ENCODE peak calls at places on chromosomes 13 and 19, in ten cellular contexts. One of them, this sample, is unnamed.
A peak's percentile ranks its signal among the peaks of the same experiment; 100 is the strongest.

GRCh38 chr13:22980936-22981335 is 199.8 kb upstream of the SGCG start:
- DNase-seq in ACHN: no peak
- DNase-seq in BJ: no peak
- DNase-seq in OCI-LY7: no peak
- DNase-seq in epithelial cell of prostate: no peak
- DNase-seq in activated T-cell treated with anti-CD3 and anti-CD28 coated beads for 1 hour: no peak
- DNase-seq in LHCN-M2: no peak
- DNase-seq in activated effector memory CD4-positive, alpha-beta T cell treated with anti-CD3 and anti-CD28 coated beads, Interleukin-2, amount 50 U/mL, for 16 hours: no peak
- DNase-seq in AG10803: no peak
- DNase-seq in nephron progenitor cell: no peak
- DNase-seq in this sample: no peak

GRCh38 chr19:52270266-52270885 is 989 bp downstream of the ZNF766 start:
- DNase-seq in activated T-cell treated with anti-CD3 and anti-CD28 coated beads for 1 hour: no peak
- DNase-seq in nephron progenitor cell: peak; percentile 6
- DNase-seq in ACHN: peak; percentile 16
- DNase-seq in LHCN-M2: peak; percentile 29
- DNase-seq in BJ: peak; percentile 1
- DNase-seq in activated effector memory CD4-positive, alpha-beta T cell treated with anti-CD3 and anti-CD28 coated beads, Interleukin-2, amount 50 U/mL, for 16 hours: no peak
- DNase-seq in OCI-LY7: no peak
- DNase-seq in epithelial cell of prostate: no peak
- DNase-seq in AG10803: peak; percentile 22
- DNase-seq in this sample: no peak

GRCh38 chr19:7789447-7789846 is 26.4 kb downstream of the CLEC4M start:
- DNase-seq in activated effector memory CD4-positive, alpha-beta T cell treated with anti-CD3 and anti-CD28 coated beads, Interleukin-2, amount 50 U/mL, for 16 hours: peak; percentile 71
- DNase-seq in BJ: no peak
- DNase-seq in AG10803: no peak
- DNase-seq in nephron progenitor cell: peak; percentile 56
- DNase-seq in OCI-LY7: peak; percentile 18
- DNase-seq in LHCN-M2: no peak
- DNase-seq in ACHN: no peak
- DNase-seq in activated T-cell treated with anti-CD3 and anti-CD28 coated beads for 1 hour: peak; percentile 34
- DNase-seq in epithelial cell of prostate: no peak
- DNase-seq in this sample: peak; percentile 7

GRCh38 chr19:8423821-8424223 is 10.7 kb downstream of the MARCHF2 start:
- DNase-seq in LHCN-M2: peak; percentile 98
- DNase-seq in BJ: peak; percentile 93
- DNase-seq in OCI-LY7: no peak
- DNase-seq in ACHN: peak; percentile 95
- DNase-seq in activated effector memory CD4-positive, alpha-beta T cell treated with anti-CD3 and anti-CD28 coated beads, Interleukin-2, amount 50 U/mL, for 16 hours: no peak
- DNase-seq in epithelial cell of prostate: peak; percentile 63
- DNase-seq in activated T-cell treated with anti-CD3 and anti-CD28 coated beads for 1 hour: no peak
- DNase-seq in nephron progenitor cell: peak; percentile 62
- DNase-seq in AG10803: peak; percentile 98
- DNase-seq in this sample: no peak

GRCh38 chr13:78030351-78030750 is 111.7 kb upstream of the EDNRB start:
- DNase-seq in LHCN-M2: no peak
- DNase-seq in BJ: no peak
- DNase-seq in AG10803: no peak
- DNase-seq in activated effector memory CD4-positive, alpha-beta T cell treated with anti-CD3 and anti-CD28 coated beads, Interleukin-2, amount 50 U/mL, for 16 hours: no peak
- DNase-seq in activated T-cell treated with anti-CD3 and anti-CD28 coated beads for 1 hour: no peak
- DNase-seq in OCI-LY7: no peak
- DNase-seq in epithelial cell of prostate: no peak
- DNase-seq in nephron progenitor cell: no peak
- DNase-seq in ACHN: no peak
- DNase-seq in this sample: no peak

GRCh38 chr13:21364357-21364756 is 94.7 kb downstream of the ZDHHC20 start:
- DNase-seq in AG10803: no peak
- DNase-seq in OCI-LY7: no peak
- DNase-seq in ACHN: no peak
- DNase-seq in BJ: no peak
- DNase-seq in activated effector memory CD4-positive, alpha-beta T cell treated with anti-CD3 and anti-CD28 coated beads, Interleukin-2, amount 50 U/mL, for 16 hours: no peak
- DNase-seq in epithelial cell of prostate: no peak
- DNase-seq in LHCN-M2: no peak
- DNase-seq in activated T-cell treated with anti-CD3 and anti-CD28 coated beads for 1 hour: no peak
- DNase-seq in nephron progenitor cell: no peak
- DNase-seq in this sample: no peak

GRCh38 chr19:46367434-46367833 is 20.5 kb downstream of the PPP5C start:
- DNase-seq in activated effector memory CD4-positive, alpha-beta T cell treated with anti-CD3 and anti-CD28 coated beads, Interleukin-2, amount 50 U/mL, for 16 hours: no peak
- DNase-seq in activated T-cell treated with anti-CD3 and anti-CD28 coated beads for 1 hour: no peak
- DNase-seq in nephron progenitor cell: peak; percentile 63
- DNase-seq in BJ: no peak
- DNase-seq in LHCN-M2: no peak
- DNase-seq in epithelial cell of prostate: no peak
- DNase-seq in ACHN: no peak
- DNase-seq in OCI-LY7: no peak
- DNase-seq in AG10803: no peak
- DNase-seq in this sample: no peak

GRCh38 chr13:101416181-101417042 is at the start of gene NALCN:
- DNase-seq in OCI-LY7: no peak
- DNase-seq in activated T-cell treated with anti-CD3 and anti-CD28 coated beads for 1 hour: no peak
- DNase-seq in nephron progenitor cell: peak; percentile 65
- DNase-seq in AG10803: no peak
- DNase-seq in activated effector memory CD4-positive, alpha-beta T cell treated with anti-CD3 and anti-CD28 coated beads, Interleukin-2, amount 50 U/mL, for 16 hours: no peak
- DNase-seq in BJ: no peak
- DNase-seq in ACHN: peak; percentile 13
- DNase-seq in epithelial cell of prostate: no peak
- DNase-seq in LHCN-M2: no peak
- DNase-seq in this sample: no peak

GRCh38 chr13:40236566-40237168 is 429.8 kb downstream of the FOXO1 start:
- DNase-seq in activated effector memory CD4-positive, alpha-beta T cell treated with anti-CD3 and anti-CD28 coated beads, Interleukin-2, amount 50 U/mL, for 16 hours: no peak
- DNase-seq in LHCN-M2: peak; percentile 60
- DNase-seq in nephron progenitor cell: no peak
- DNase-seq in AG10803: peak; percentile 53
- DNase-seq in OCI-LY7: no peak
- DNase-seq in BJ: no peak
- DNase-seq in activated T-cell treated with anti-CD3 and anti-CD28 coated beads for 1 hour: no peak
- DNase-seq in ACHN: no peak
- DNase-seq in epithelial cell of prostate: no peak
- DNase-seq in this sample: no peak

GRCh38 chr19:49799798-49800376 is 13.2 kb downstream of the FUZ start:
- DNase-seq in activated T-cell treated with anti-CD3 and anti-CD28 coated beads for 1 hour: no peak
- DNase-seq in OCI-LY7: peak; percentile 17
- DNase-seq in ACHN: no peak
- DNase-seq in BJ: no peak
- DNase-seq in nephron progenitor cell: no peak
- DNase-seq in activated effector memory CD4-positive, alpha-beta T cell treated with anti-CD3 and anti-CD28 coated beads, Interleukin-2, amount 50 U/mL, for 16 hours: no peak
- DNase-seq in epithelial cell of prostate: no peak
- DNase-seq in LHCN-M2: no peak
- DNase-seq in AG10803: no peak
- DNase-seq in this sample: no peak

GRCh38 chr13:111262281-111262680 is 58.2 kb upstream of the TEX29 start:
- DNase-seq in AG10803: no peak
- DNase-seq in OCI-LY7: no peak
- DNase-seq in ACHN: no peak
- DNase-seq in activated effector memory CD4-positive, alpha-beta T cell treated with anti-CD3 and anti-CD28 coated beads, Interleukin-2, amount 50 U/mL, for 16 hours: no peak
- DNase-seq in nephron progenitor cell: no peak
- DNase-seq in LHCN-M2: no peak
- DNase-seq in BJ: no peak
- DNase-seq in epithelial cell of prostate: no peak
- DNase-seq in activated T-cell treated with anti-CD3 and anti-CD28 coated beads for 1 hour: no peak
- DNase-seq in this sample: no peak

GRCh38 chr13:75258159-75258782 is 223.7 kb downstream of the TBC1D4 start:
- DNase-seq in epithelial cell of prostate: no peak
- DNase-seq in LHCN-M2: peak; percentile 58
- DNase-seq in ACHN: peak; percentile 47
- DNase-seq in activated T-cell treated with anti-CD3 and anti-CD28 coated beads for 1 hour: no peak
- DNase-seq in OCI-LY7: peak; percentile 16
- DNase-seq in activated effector memory CD4-positive, alpha-beta T cell treated with anti-CD3 and anti-CD28 coated beads, Interleukin-2, amount 50 U/mL, for 16 hours: no peak
- DNase-seq in nephron progenitor cell: no peak
- DNase-seq in AG10803: peak; percentile 49
- DNase-seq in BJ: no peak
- DNase-seq in this sample: no peak

GRCh38 chr19:56176881-56177280 is 1.1 kb downstream of the GALP start:
- DNase-seq in BJ: no peak
- DNase-seq in AG10803: no peak
- DNase-seq in OCI-LY7: no peak
- DNase-seq in activated effector memory CD4-positive, alpha-beta T cell treated with anti-CD3 and anti-CD28 coated beads, Interleukin-2, amount 50 U/mL, for 16 hours: no peak
- DNase-seq in epithelial cell of prostate: no peak
- DNase-seq in activated T-cell treated with anti-CD3 and anti-CD28 coated beads for 1 hour: no peak
- DNase-seq in LHCN-M2: no peak
- DNase-seq in ACHN: no peak
- DNase-seq in nephron progenitor cell: no peak
- DNase-seq in this sample: no peak

GRCh38 chr13:42707596-42707995 is 73.8 kb upstream of the FAM216B start:
- DNase-seq in epithelial cell of prostate: no peak
- DNase-seq in OCI-LY7: no peak
- DNase-seq in LHCN-M2: peak; percentile 61
- DNase-seq in ACHN: no peak
- DNase-seq in activated T-cell treated with anti-CD3 and anti-CD28 coated beads for 1 hour: no peak
- DNase-seq in activated effector memory CD4-positive, alpha-beta T cell treated with anti-CD3 and anti-CD28 coated beads, Interleukin-2, amount 50 U/mL, for 16 hours: no peak
- DNase-seq in nephron progenitor cell: no peak
- DNase-seq in BJ: no peak
- DNase-seq in AG10803: peak; percentile 53
- DNase-seq in this sample: no peak

GRCh38 chr19:30207357-30207756 is 164.8 kb upstream of the ZNF536 start:
- DNase-seq in ACHN: no peak
- DNase-seq in BJ: no peak
- DNase-seq in epithelial cell of prostate: no peak
- DNase-seq in nephron progenitor cell: no peak
- DNase-seq in OCI-LY7: no peak
- DNase-seq in AG10803: no peak
- DNase-seq in LHCN-M2: no peak
- DNase-seq in activated effector memory CD4-positive, alpha-beta T cell treated with anti-CD3 and anti-CD28 coated beads, Interleukin-2, amount 50 U/mL, for 16 hours: no peak
- DNase-seq in activated T-cell treated with anti-CD3 and anti-CD28 coated beads for 1 hour: no peak
- DNase-seq in this sample: no peak

GRCh38 chr19:55172741-55173140 is 6.3 kb upstream of the DNAAF3 start:
- DNase-seq in ACHN: peak; percentile 66
- DNase-seq in AG10803: peak; percentile 57
- DNase-seq in activated T-cell treated with anti-CD3 and anti-CD28 coated beads for 1 hour: no peak
- DNase-seq in BJ: no peak
- DNase-seq in LHCN-M2: peak; percentile 70
- DNase-seq in epithelial cell of prostate: no peak
- DNase-seq in nephron progenitor cell: no peak
- DNase-seq in activated effector memory CD4-positive, alpha-beta T cell treated with anti-CD3 and anti-CD28 coated beads, Interleukin-2, amount 50 U/mL, for 16 hours: no peak
- DNase-seq in OCI-LY7: no peak
- DNase-seq in this sample: no peak

GRCh38 chr19:48368942-48369341 is 4.8 kb downstream of the SYNGR4 start:
- DNase-seq in ACHN: no peak
- DNase-seq in nephron progenitor cell: no peak
- DNase-seq in OCI-LY7: no peak
- DNase-seq in LHCN-M2: no peak
- DNase-seq in activated T-cell treated with anti-CD3 and anti-CD28 coated beads for 1 hour: no peak
- DNase-seq in epithelial cell of prostate: no peak
- DNase-seq in BJ: no peak
- DNase-seq in activated effector memory CD4-positive, alpha-beta T cell treated with anti-CD3 and anti-CD28 coated beads, Interleukin-2, amount 50 U/mL, for 16 hours: no peak
- DNase-seq in AG10803: no peak
- DNase-seq in this sample: no peak

GRCh38 chr19:52570005-52570861 is at the start of gene ZNF701:
- DNase-seq in activated T-cell treated with anti-CD3 and anti-CD28 coated beads for 1 hour: peak; percentile 93
- DNase-seq in BJ: peak; percentile 59
- DNase-seq in epithelial cell of prostate: peak; percentile 44
- DNase-seq in ACHN: peak; percentile 53
- DNase-seq in LHCN-M2: peak; percentile 76
- DNase-seq in OCI-LY7: peak; percentile 92
- DNase-seq in activated effector memory CD4-positive, alpha-beta T cell treated with anti-CD3 and anti-CD28 coated beads, Interleukin-2, amount 50 U/mL, for 16 hours: peak; percentile 98
- DNase-seq in nephron progenitor cell: peak; percentile 99
- DNase-seq in AG10803: peak; percentile 87
- DNase-seq in this sample: peak; percentile 94

This sample was measured in stimulated activated naive B cell treated with anti-CD40 and anti-IgM and Interleukin-4, amounts not matched to agents 10 μg/mL and 1 μg/mL and 100 μg/mL, for 72 hours.